ENCODE peak calls at places on chromosome 15, in four cellular contexts. S is NCI-H510A treated with DMSO at 0.1 percent for 48 hours; B is CD8-positive, alpha-beta memory T cell; T is fibroblast of lung. J is an unnamed sample.

GRCh38 chr15:99432271-99433025 is 133.3 kb upstream of the MEF2A start:
- DNase-seq in B (no peak), T (no peak), S (no peak), J (no peak)

GRCh38 chr15:63203451-63204090 is 14.2 kb downstream of the RAB8B start:
- DNase-seq in S (no peak), T (no peak), B (peak), J (no peak)

GRCh38 chr15:100114100-100114499 is 227.7 kb downstream of the ADAMTS17 start:
- DNase-seq in B (no peak), T (peak), S (no peak), J (no peak)

GRCh38 chr15:31367730-31368344 is 41.2 kb downstream of the KLF13 start:
- DNase-seq in B (no peak), T (no peak), S (no peak), J (no peak)

GRCh38 chr15:25542648-25543047 is 103.8 kb upstream of the UBE3A start:
- DNase-seq in B (no peak), S (no peak), T (no peak), J (no peak)

GRCh38 chr15:53759333-53759975 is at the start of gene WDR72:
- DNase-seq in B (no peak), T (no peak), S (peak), J (no peak)

GRCh38 chr15:66729339-66729951 is 27.4 kb downstream of the SMAD6 start:
- DNase-seq in T (no peak), S (no peak), B (no peak), J (no peak)

GRCh38 chr15:85095566-85095965 is 113.9 kb downstream of the PDE8A start:
- DNase-seq in T (no peak), S (no peak), B (no peak), J (no peak)

GRCh38 chr15:40340038-40340739 is 550 bp downstream of the CCDC9B start:
- DNase-seq in S (no peak), T (peak), B (no peak), J (no peak)

GRCh38 chr15:64216722-64217428 is 54.1 kb upstream of the PPIB start:
- DNase-seq in T (peak), B (no peak), S (peak), J (no peak)

GRCh38 chr15:93034512-93034911 is 54.5 kb downstream of the RGMA start:
- DNase-seq in T (no peak), S (no peak), B (no peak), J (no peak)

GRCh38 chr15:52436971-52437370 is 91.7 kb downstream of the MYO5A start:
- DNase-seq in B (no peak), T (peak), S (no peak), J (no peak)

GRCh38 chr15:98668566-98669308 is 20.4 kb downstream of the IGF1R start:
- DNase-seq in T (peak), S (no peak), B (no peak), J (peak)

GRCh38 chr15:62603757-62604156 is 438.7 kb upstream of the C2CD4B start:
- DNase-seq in S (no peak), B (no peak), T (peak), J (no peak)

GRCh38 chr15:76187151-76187550 is 124.1 kb downstream of the ETFA start:
- DNase-seq in T (no peak), B (no peak), S (no peak), J (no peak)

J was measured in GM12878.